ENCODE peak calls at places on chromosomes 2 and 18, in four cellular contexts. Y, Z, S and A are unnamed samples. For H3K36me3, the result is how much of the 10 kb centered on the place peaks cover.

GRCh38 chr18:43789234-43790000 is 512.1 kb upstream of the SYT4 start:
- DNase-seq in Y (no peak), Z (no peak), S (no peak), A (no peak)

GRCh38 chr2:232420073-232420454 is 13.4 kb downstream of the ALPG start:
- DNase-seq in Z (no peak), Y (no peak), S (no peak), A (no peak)

GRCh38 chr18:31992836-31993575 is 25.6 kb upstream of the RNF125 start:
- DNase-seq in Y (no peak), S (no peak), Z (no peak), A (no peak)

GRCh38 chr2:227817940-227818568 is 4.4 kb downstream of the CCL20 start:
- DNase-seq in Z (peak), S (peak), Y (no peak), A (peak)

GRCh38 chr2:113077921-113078320 is 10.2 kb downstream of the IL1F10 start:
- DNase-seq in Z (no peak), Y (no peak), S (no peak), A (no peak)

GRCh38 chr18:34720220-34720619 is 10.1 kb downstream of the DTNA start:
- DNase-seq in Z (no peak), Y (no peak), S (no peak), A (no peak)

GRCh38 chr2:138170495-138170894 is 206.2 kb downstream of the HNMT start:
- DNase-seq in S (no peak), Z (no peak), Y (no peak), A (no peak)

GRCh38 chr2:39120521-39120770 is 405 bp downstream of the SOS1 start:
- DNase-seq in S (no peak), Y (no peak), Z (no peak), A (no peak)

GRCh38 chr2:17878222-17879136 is at the start of gene KCNS3:
- DNase-seq in Z (peak), S (peak), Y (peak), A (peak)

GRCh38 chr18:10304853-10305252 is 149.6 kb upstream of the APCDD1 start:
- DNase-seq in S (no peak), Z (peak), Y (no peak), A (peak)

GRCh38 chr2:232276739-232277313 is 101.7 kb upstream of the ALPP start:
- DNase-seq in Y (peak), Z (no peak), S (no peak), A (no peak)

GRCh38 chr2:180873219-180873618 is 107.2 kb upstream of the UBE2E3 start:
- DNase-seq in Y (no peak), Z (no peak), S (no peak), A (no peak)

GRCh38 chr18:63161728-63162195 is 157.8 kb downstream of the BCL2 start:
- DNase-seq in Y (no peak), Z (peak), S (no peak), A (peak)

GRCh38 chr2:30688956-30689401 is 118.3 kb downstream of the CAPN13 start:
- DNase-seq in Y (peak), Z (no peak), S (no peak), A (peak)

GRCh38 chr2:133504566-133505505 is 63.4 kb downstream of the NCKAP5 start:
- DNase-seq in S (peak), Y (no peak), Z (peak), A (no peak)

GRCh38 chr2:234178309-234179030 is 128.0 kb downstream of the SPP2 start:
- DNase-seq in S (no peak), Y (no peak), Z (no peak), A (no peak)

GRCh38 chr2:190533175-190533967 is 1.2 kb downstream of the NEMP2 start:
- DNase-seq in Z (no peak), Y (no peak), S (no peak), A (no peak)

GRCh38 chr2:202072737-202073396 is at the start of gene KIAA2012:
- DNase-seq in Y (no peak), Z (no peak), S (no peak), A (no peak)

GRCh38 chr2:234873828-234874173 is 78.0 kb upstream of the SH3BP4 start:
- DNase-seq in S (no peak), Z (no peak), Y (no peak), A (no peak)

GRCh38 chr18:62407660-62408059 is 82.5 kb downstream of the TNFRSF11A start:
- DNase-seq in Y (no peak), S (no peak), Z (no peak), A (no peak)

GRCh38 chr2:107174126-107174525 is 288.2 kb upstream of the ST6GAL2 start:
- DNase-seq in Y (no peak), S (no peak), Z (no peak), A (no peak)

GRCh38 chr2:239155806-239156480 is 244.9 kb downstream of the HDAC4 start:
- DNase-seq in Y (no peak), S (no peak), Z (peak), A (no peak)

GRCh38 chr2:239157269-239157668 is 243.6 kb downstream of the HDAC4 start:
- DNase-seq in Y (no peak), Z (peak), S (no peak), A (peak)

GRCh38 chr2:239157766-239158165 is 243.1 kb downstream of the HDAC4 start:
- DNase-seq in Y (peak), S (no peak), Z (peak), A (peak)

GRCh38 chr2:239154971-239155805 is 245.6 kb downstream of the HDAC4 start:
- DNase-seq in S (no peak), Z (peak), Y (no peak), A (peak)

GRCh38 chr2:239156516-239157265 is 244.1 kb downstream of the HDAC4 start:
- DNase-seq in Y (no peak), S (no peak), Z (peak), A (peak)
- H3K36me3 ChIP-seq in Y (under half), S (under half), Z (under half), A (under half)

GRCh38 chr2:28621172-28622100 is 125.6 kb downstream of the PLB1 start:
- DNase-seq in Z (peak), Y (peak), S (peak), A (peak)

GRCh38 chr2:28622101-28622499 is 126.2 kb downstream of the PLB1 start:
- DNase-seq in Y (no peak), Z (no peak), S (peak), A (no peak)

GRCh38 chr2:28620801-28621171 is 124.9 kb downstream of the PLB1 start:
- DNase-seq in Z (no peak), S (peak), Y (no peak), A (peak)

GRCh38 chr2:28619213-28620196 is 123.6 kb downstream of the PLB1 start:
- DNase-seq in Z (no peak), Y (peak), S (peak), A (peak)

GRCh38 chr2:28620371-28620793 is 124.5 kb downstream of the PLB1 start:
- DNase-seq in S (peak), Z (no peak), Y (no peak), A (no peak)
- H3K27ac ChIP-seq in S (peak), Z (peak), Y (no peak), A (peak)

DNA sequence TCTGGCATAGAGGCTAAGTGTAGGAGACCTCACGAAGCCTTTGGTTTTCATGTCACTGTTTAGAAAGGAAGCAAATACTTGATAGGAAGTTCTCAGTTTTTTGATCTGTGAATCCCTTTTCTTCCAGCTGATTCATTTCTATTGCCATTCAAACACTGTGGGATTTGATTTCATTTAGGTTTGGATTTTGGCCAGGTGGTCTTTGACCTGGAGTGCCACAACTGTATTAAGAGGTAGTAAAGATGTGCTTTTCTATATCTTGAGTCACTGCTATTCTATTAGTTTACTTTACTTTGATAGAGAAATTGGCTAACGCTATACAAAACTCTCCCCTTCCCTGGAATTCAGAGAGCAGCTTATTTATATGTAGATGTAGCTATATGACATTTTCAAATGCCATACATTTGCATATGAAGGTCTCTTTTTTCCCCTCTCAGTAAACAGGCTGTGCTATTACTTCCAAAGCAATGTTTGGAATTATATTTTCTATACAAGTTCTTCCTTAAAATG is 132.4 kb upstream of the CAVIN2 start:
- DNase-seq in S (no peak), Y (no peak), Z (no peak), A (no peak)
- H3K36me3 ChIP-seq in S (under half), Y (under half), Z (under half), A (under half)

GRCh38 chr18:3703732-3704176 is 253.8 kb downstream of the TGIF1 start:
- DNase-seq in Z (peak), S (peak), Y (peak), A (peak)
- H3K27ac ChIP-seq in Z (no peak), S (no peak), Y (no peak), A (no peak)

DNA sequence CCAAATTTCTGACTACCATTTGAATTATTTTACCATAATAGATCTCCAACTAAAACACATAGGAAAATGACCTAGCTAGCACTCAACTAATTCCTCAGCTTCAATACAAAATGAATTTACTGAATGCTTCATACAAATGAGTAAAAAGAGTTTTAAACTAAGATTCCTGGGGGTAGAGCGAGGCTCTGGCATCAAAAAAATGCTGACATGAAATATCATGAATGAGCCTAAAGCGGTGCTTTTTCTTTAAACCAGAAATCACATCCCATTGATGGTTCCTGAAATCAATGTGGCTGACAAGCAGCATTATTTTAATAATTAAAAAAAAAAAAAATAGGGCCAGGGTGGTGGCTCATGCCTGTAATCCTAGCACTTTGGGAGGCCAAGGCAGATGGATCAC is 32.1 kb downstream of the WDR33 start:
- DNase-seq in Z (no peak), S (no peak), Y (no peak), A (no peak)
- H3K36me3 ChIP-seq in Z (under half), S (under half), Y (under half), A (under half)

GRCh38 chr2:225120175-225120574 is 77.9 kb upstream of the DOCK10 start:
- DNase-seq in S (no peak), Z (no peak), Y (no peak), A (no peak)
- H3K27ac ChIP-seq in S (no peak), Z (no peak), Y (no peak), A (no peak)

DNA sequence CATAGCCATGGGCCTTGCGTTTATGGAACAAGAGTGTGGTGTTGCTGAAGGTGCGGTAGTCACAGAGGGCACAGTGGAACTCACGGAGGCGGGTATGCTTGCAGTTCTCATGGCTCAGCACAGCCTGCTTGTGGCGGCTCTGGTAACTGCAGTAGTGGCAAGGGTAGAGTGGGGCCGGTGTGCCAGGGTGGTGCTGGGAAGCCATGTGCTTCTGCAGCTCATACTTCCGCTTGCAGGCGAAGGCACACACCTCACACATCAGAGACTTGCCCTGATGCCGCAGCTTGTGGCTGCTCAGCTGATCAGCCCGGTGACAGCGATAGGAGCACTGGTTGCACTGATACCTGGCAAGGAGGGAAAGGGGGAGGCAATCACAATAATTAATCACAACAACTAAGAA is 14.7 kb downstream of the ZNF142 start:
- DNase-seq in Z (no peak), S (no peak), Y (no peak), A (no peak)
- H3K36me3 ChIP-seq in Z (half or more), S (under half), Y (half or more), A (half or more)

DNA sequence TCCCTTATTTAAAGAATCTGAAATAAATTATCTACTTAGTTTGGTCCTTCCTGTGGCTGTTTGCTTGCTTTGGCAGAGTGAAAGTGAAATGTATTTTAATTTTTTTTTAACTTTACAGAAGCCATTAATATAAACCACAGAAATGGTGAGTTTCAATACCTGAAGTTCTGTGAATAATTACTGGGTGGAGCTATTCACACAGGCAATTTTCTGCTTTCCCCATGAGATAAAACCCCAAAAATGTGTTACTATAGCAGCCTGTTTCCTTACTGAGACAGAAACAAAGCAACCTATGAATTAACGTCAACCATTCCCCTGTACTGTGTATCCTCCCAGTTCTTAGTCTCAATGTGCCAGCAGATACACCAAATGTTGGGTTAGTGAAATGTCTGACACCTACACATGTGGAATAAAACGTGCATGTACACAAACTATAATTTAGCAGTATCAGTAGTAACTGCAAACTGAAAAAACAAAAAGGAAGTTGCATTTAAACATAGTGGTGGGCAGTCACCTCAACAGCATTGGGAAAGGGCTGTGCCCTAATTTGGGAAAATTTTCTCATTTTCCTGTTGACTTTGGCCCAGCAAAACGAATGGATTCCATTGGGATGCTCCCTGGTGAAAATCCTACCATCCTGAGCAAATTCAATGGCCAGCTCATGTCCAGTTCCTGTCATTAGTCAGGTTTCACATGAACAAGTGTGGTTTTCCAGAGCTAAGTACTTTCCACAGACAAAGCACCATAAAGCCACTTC is 73.1 kb upstream of the RMDN2 start:
- DNase-seq in S (no peak), Z (no peak), Y (no peak), A (no peak)
- H3K27ac ChIP-seq in S (peak), Z (peak), Y (no peak), A (no peak)

GRCh38 chr2:10125842-10126596 is 3.5 kb downstream of the RRM2 start:
- DNase-seq in Z (no peak), Y (no peak), S (no peak), A (no peak)
- H3K36me3 ChIP-seq in Z (under half), Y (half or more), S (under half), A (under half)

GRCh38 chr2:85435986-85436835 is 17.7 kb downstream of the SH2D6 start:
- DNase-seq in S (no peak), Y (peak), Z (no peak), A (no peak)
- H3K27ac ChIP-seq in S (peak), Y (peak), Z (peak), A (peak)